ENCODE peak calls at places on chromosome X, in four cellular contexts. D, R, K and T are unnamed samples.
A peak's percentile ranks its signal among the peaks of the same experiment; 100 is the strongest.

GRCh38 chrX:19579485-19579884 is 64.2 kb upstream of the MAP3K15 start:
- DNase-seq in D (peak; percentile 2), R (no peak), K (no peak), T (no peak)

GRCh38 chrX:77640702-77641101 is 145.3 kb downstream of the ATRX start:
- DNase-seq in D (no peak), R (no peak), K (no peak), T (no peak)

GRCh38 chrX:581717-582116 is 48.9 kb upstream of the SHOX start:
- DNase-seq in D (no peak), R (no peak), K (no peak), T (no peak)

GRCh38 chrX:133661962-133662839 is 246.9 kb upstream of the GPC4 start:
- DNase-seq in D (no peak), R (no peak), K (peak; percentile 20), T (no peak)

GRCh38 chrX:129651756-129652564 is 2.8 kb downstream of the APLN start:
- DNase-seq in D (no peak), R (no peak), K (no peak), T (no peak)

GRCh38 chrX:65781845-65782244 is 114.4 kb downstream of the MSN start:
- DNase-seq in D (no peak), R (no peak), K (no peak), T (no peak)

GRCh38 chrX:27966492-27966891 is 14.8 kb downstream of the DCAF8L1 start:
- DNase-seq in D (no peak), R (no peak), K (no peak), T (no peak)

GRCh38 chrX:48827654-48827968 is 1.3 kb downstream of the ERAS start:
- DNase-seq in D (no peak), R (no peak), K (no peak), T (no peak)

GRCh38 chrX:41300758-41301437 is 33.1 kb upstream of the DDX3X start:
- DNase-seq in D (peak; percentile 37), R (no peak), K (no peak), T (no peak)

GRCh38 chrX:10310502-10310901 is 153.7 kb downstream of the CLCN4 start:
- DNase-seq in D (no peak), R (no peak), K (no peak), T (no peak)

GRCh38 chrX:10360121-10360520 is 203.3 kb downstream of the CLCN4 start:
- DNase-seq in D (no peak), R (no peak), K (no peak), T (no peak)

GRCh38 chrX:30270639-30271038 is 23.7 kb downstream of the MAGEB1 start:
- DNase-seq in D (no peak), R (no peak), K (no peak), T (no peak)

GRCh38 chrX:131288738-131289511 is at the start of gene IGSF1:
- DNase-seq in D (peak; percentile 59), R (no peak), K (peak; percentile 17), T (no peak)

GRCh38 chrX:42242044-42242443 is 318.7 kb upstream of the CASK start:
- DNase-seq in D (no peak), R (no peak), K (no peak), T (no peak)

GRCh38 chrX:24081661-24082154 is 27.0 kb downstream of the EIF2S3 start:
- DNase-seq in D (peak; percentile 86), R (peak; percentile 50), K (peak; percentile 44), T (peak; percentile 42)

GRCh38 chrX:10199212-10199611 is 42.4 kb downstream of the CLCN4 start:
- DNase-seq in D (no peak), R (no peak), K (no peak), T (no peak)

GRCh38 chrX:12802741-12803140 is 11.5 kb downstream of the PRPS2 start:
- DNase-seq in D (no peak), R (no peak), K (no peak), T (no peak)

GRCh38 chrX:115602308-115602707 is 41.3 kb downstream of the PLS3 start:
- DNase-seq in D (no peak), R (no peak), K (no peak), T (no peak)

GRCh38 chrX:88660836-88661235 is 86.2 kb upstream of the CPXCR1 start:
- DNase-seq in D (no peak), R (no peak), K (no peak), T (no peak)

GRCh38 chrX:110541266-110541665 is 182.6 kb downstream of the RTL9 start:
- DNase-seq in D (no peak), R (no peak), K (no peak), T (no peak)

GRCh38 chrX:34624416-34624815 is 32.7 kb downstream of the TMEM47 start:
- DNase-seq in D (no peak), R (no peak), K (no peak), T (no peak)

GRCh38 chrX:9530848-9531274 is 66.0 kb downstream of the TBL1X start:
- DNase-seq in D (peak; percentile 85), R (no peak), K (peak; percentile 60), T (no peak)

GRCh38 chrX:96183843-96184242 is 500.8 kb upstream of the DIAPH2 start:
- DNase-seq in D (no peak), R (no peak), K (no peak), T (no peak)

GRCh38 chrX:3815896-3816664 is 102.6 kb upstream of the PRKX start:
- DNase-seq in D (peak; percentile 72), R (peak; percentile 23), K (peak; percentile 36), T (no peak)

GRCh38 chrX:126551306-126551705 is 1.3 kb downstream of the DCAF12L1 start:
- DNase-seq in D (no peak), R (no peak), K (no peak), T (no peak)
- TF ChIP-seq SIN3A in D (no peak), R (no peak), K (no peak), T (no peak)

GRCh38 chrX:119880076-119880475 is 8.4 kb downstream of the NDUFA1 start:
- DNase-seq in D (no peak), R (no peak), K (no peak), T (no peak)

GRCh38 chrX:119880552-119881437 is 9.2 kb downstream of the NDUFA1 start:
- DNase-seq in D (peak; percentile 60), R (peak; percentile 23), K (peak; percentile 45), T (peak; percentile 62)

GRCh38 chrX:119887721-119888425 is 7.8 kb upstream of the AKAP14 start:
- DNase-seq in D (peak; percentile 79), R (peak; percentile 44), K (peak; percentile 54), T (no peak)

GRCh38 chrX:119885554-119886428 is 9.9 kb upstream of the AKAP14 start:
- DNase-seq in D (peak; percentile 40), R (no peak), K (peak; percentile 98), T (peak; percentile 81)
- TF ChIP-seq TCF7L2 in D (no peak), R (no peak), K (no peak), T (no peak)

GRCh38 chrX:105745863-105746262 is 76.5 kb upstream of the NRK start:
- DNase-seq in D (no peak), R (no peak), K (no peak), T (no peak)

GRCh38 chrX:105744291-105744690 is 78.0 kb upstream of the NRK start:
- DNase-seq in D (no peak), R (no peak), K (no peak), T (no peak)

DNA sequence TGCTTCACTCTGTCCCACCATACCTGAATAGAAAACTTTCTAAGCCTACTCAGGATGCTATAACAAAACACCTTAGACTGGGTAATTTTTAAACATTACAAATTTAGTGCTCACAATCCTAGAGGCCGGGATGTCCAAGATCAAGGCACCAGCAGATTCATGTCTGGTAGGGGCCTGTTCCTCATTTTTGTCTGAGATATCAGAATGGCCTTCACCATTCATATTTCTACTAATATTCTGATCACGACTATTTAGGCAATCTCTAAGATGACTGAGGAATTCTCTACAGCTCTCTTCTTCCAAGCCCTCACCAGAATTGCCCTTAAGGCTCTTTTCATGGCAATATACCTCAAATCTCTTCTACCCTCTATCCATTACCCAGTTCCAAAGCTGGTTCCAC is 77.4 kb upstream of the NRK start:
- DNase-seq in D (no peak), R (no peak), K (no peak), T (no peak)
- H3K27ac ChIP-seq in D (no peak overlapping the region), R (no peak overlapping the region), K (no peak overlapping the region), T (no peak overlapping the region)

GRCh38 chrX:95058815-95059214 is 1384.8 kb downstream of the FAM133A start:
- DNase-seq in D (no peak), R (no peak), K (no peak), T (no peak)
- TF ChIP-seq SIN3A in D (no peak), R (no peak), K (no peak), T (no peak)

DNA sequence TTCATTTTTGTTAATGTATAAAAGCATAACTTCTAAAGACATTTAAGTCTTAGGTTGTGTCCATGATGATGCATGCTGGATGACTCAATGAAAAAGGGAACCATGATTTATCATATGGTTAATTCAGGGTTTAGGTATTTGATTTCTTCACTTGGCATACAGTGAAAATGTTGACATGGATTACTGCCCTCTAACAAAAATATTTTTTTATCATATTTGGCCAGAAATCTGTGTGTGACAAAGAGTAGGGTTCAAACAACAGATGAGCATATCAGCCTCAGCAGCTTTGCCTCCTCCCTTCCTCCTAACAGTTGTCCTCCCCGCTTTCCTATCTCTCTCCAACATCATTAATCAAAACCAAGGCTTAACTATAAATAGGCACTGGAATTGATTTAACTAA is 46.3 kb downstream of the ARHGAP6 start:
- DNase-seq in D (no peak), R (no peak), K (no peak), T (no peak)
- TF ChIP-seq TCF7L2 in D (no peak), R (no peak), K (no peak), T (no peak)

GRCh38 chrX:121389976-121390709 is 342.7 kb downstream of the GLUD2 start:
- DNase-seq in D (no peak), R (peak; percentile 40), K (peak; percentile 30), T (peak; percentile 2)
- H3K27ac ChIP-seq in D (no peak overlapping the region), R (no peak overlapping the region), K (no peak overlapping the region), T (no peak overlapping the region)

GRCh38 chrX:155022587-155022986 is at the start of gene F8:
- DNase-seq in D (peak; percentile 60), R (no peak), K (no peak), T (no peak)
- TF ChIP-seq SIN3A in D (no peak), R (no peak), K (no peak), T (no peak)

DNA sequence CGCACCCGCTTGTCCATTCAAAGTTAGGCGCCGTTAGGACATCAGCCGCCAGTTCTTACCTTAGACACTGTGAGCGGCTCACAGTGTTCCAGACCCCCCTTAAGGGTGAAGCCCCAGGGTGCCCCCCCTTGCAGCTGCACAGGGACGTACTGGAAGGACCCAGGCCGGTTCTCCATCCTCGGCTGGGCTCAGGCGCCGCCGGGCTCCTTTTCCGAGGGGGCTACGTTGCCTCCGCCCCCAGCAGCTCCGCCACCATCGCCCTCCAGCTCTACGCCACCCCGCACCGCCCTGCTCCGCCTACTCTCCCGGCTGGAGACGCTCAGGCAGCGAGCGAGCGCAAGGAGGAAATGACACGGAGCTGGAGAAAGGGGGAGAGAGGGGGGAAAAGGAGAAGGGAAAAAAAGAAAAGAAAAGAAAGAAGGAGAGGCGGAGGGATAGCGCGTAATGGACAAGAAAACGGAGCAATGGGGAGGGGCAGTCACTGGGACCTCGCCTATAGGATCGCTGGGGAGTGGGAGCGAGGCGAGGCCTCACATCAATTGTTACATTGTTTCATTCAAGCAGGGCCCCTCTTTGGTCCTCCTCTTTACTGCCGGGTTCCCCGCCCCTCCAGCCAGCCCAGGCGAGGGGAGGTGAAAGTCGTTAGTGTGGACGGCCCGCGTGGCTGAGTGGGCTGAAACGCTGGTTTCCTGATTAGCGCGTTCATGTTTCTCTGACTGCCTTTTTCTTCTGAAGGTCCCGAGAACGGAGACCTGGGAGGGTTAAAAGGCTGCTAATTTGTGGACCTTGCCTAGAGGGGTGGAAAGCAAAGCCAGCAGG is at the start of gene SHROOM4:
- DNase-seq in D (no peak), R (no peak), K (peak; percentile 13), T (no peak)
- TF ChIP-seq TCF7L2 in D (no peak), R (no peak), K (no peak), T (no peak)